ENCODE peak calls at places on chromosomes 3 and 15, in seven cellular contexts. V is A549, T is PC-3, E is HepG2, B is endothelial cell of umbilical vein, N is fibroblast of lung, L is H9. Q is an unnamed sample.
A peak's percentile ranks its signal among the peaks of the same experiment; 100 is the strongest.

GRCh38 chr3:53880396-53881345 is 1.3 kb downstream of the ACTR8 start:
- DNase-seq in B (no peak), V (no peak), N (peak; percentile 57), L (no peak), T (no peak), E (peak; percentile 25), Q (no peak)

GRCh38 chr15:34078900-34079299 is 22.8 kb downstream of the EMC7 start:
- DNase-seq in L (no peak), E (no peak), T (no peak), N (no peak), B (no peak), V (no peak), Q (no peak)

GRCh38 chr3:9398715-9399708 is 1.6 kb downstream of the SETD5 start:
- DNase-seq in V (peak; percentile 58), E (peak; percentile 62), L (peak; percentile 31), T (peak; percentile 47), N (peak; percentile 54), B (peak; percentile 65), Q (no peak)

GRCh38 chr15:93037341-93038063 is 51.5 kb downstream of the RGMA start:
- DNase-seq in V (no peak), T (no peak), E (no peak), B (no peak), N (peak; percentile 40), L (no peak), Q (no peak)

GRCh38 chr3:71955549-71956373 is 170.8 kb upstream of the PROK2 start:
- DNase-seq in L (peak; percentile 72), N (peak; percentile 74), B (peak; percentile 77), T (peak; percentile 85), E (peak; percentile 34), V (peak; percentile 48), Q (peak; percentile 36)

GRCh38 chr3:60756636-60757035 is 494.6 kb downstream of the FHIT start:
- DNase-seq in L (no peak), V (no peak), N (peak; percentile 61), B (no peak), E (no peak), T (no peak), Q (no peak)

GRCh38 chr15:57694264-57694663 is 12.2 kb upstream of the POLR2M start:
- DNase-seq in L (no peak), B (no peak), E (no peak), T (no peak), V (no peak), N (no peak), Q (no peak)

GRCh38 chr3:14121859-14122258 is 2.8 kb downstream of the CHCHD4 start:
- DNase-seq in T (no peak), E (no peak), N (no peak), B (no peak), V (no peak), L (peak; percentile 77), Q (no peak)

GRCh38 chr3:143266512-143266911 is 146.9 kb downstream of the CHST2 start:
- DNase-seq in B (no peak), E (no peak), T (no peak), N (no peak), L (no peak), V (no peak), Q (no peak)

GRCh38 chr15:62407216-62407615 is 242.1 kb upstream of the C2CD4B start:
- DNase-seq in B (no peak), V (no peak), E (no peak), T (no peak), N (peak; percentile 27), L (no peak), Q (no peak)

GRCh38 chr3:37695138-37695537 is 166.5 kb upstream of the CTDSPL start:
- DNase-seq in V (no peak), L (no peak), N (no peak), B (no peak), E (no peak), T (no peak), Q (no peak)

GRCh38 chr15:89019436-89019835 is 68.8 kb upstream of the ABHD2 start:
- DNase-seq in N (no peak), B (no peak), L (no peak), E (no peak), V (no peak), T (no peak), Q (no peak)

GRCh38 chr15:89018235-89018634 is 70.0 kb upstream of the ABHD2 start:
- DNase-seq in L (no peak), V (no peak), T (no peak), B (no peak), N (peak; percentile 42), E (no peak), Q (no peak)

GRCh38 chr15:89016549-89017041 is 71.7 kb upstream of the ABHD2 start:
- DNase-seq in T (peak; percentile 86), E (no peak), V (no peak), N (peak; percentile 79), B (peak; percentile 13), L (no peak), Q (peak; percentile 87)

GRCh38 chr15:89015412-89016097 is 72.7 kb upstream of the ABHD2 start:
- DNase-seq in L (no peak), T (no peak), N (no peak), B (no peak), V (no peak), E (no peak), Q (no peak)

DNA sequence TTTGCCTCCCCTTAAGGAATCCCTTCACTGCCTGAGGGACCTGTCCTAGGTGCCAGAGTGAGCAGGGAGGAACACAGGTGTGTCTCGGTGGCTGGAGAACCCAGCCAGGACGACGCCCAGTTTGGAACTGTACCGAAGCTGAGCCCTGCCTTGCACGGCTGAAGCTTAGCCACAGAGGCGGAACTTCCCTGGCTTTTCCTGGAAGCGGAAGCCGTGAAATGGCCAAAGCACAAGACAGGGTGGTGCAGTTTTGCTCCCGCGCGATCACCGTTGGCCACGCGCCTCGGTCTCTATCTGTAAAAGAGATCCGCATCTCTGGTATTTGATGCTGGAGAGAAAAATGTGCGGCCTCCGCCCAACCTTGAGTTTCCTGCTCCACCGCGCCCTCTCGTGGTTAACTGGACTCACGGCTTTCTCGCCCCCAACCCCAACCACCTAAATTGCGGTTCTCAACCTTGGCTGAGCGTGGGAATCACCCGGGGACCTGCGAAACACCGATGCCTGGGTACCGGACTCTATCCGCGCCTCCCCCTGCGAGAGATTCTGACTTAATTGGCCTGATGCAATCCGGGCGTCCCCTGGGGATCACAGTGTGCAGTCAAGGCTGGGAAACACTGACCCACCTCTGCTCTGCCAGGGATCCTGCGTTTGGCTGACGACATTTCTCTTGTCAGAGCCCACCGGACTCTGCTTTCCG is 70.7 kb upstream of the ABHD2 start:
- DNase-seq in V (peak; percentile 84), N (peak; percentile 72), L (peak; percentile 88), B (peak; percentile 64), T (peak; percentile 86), E (peak; percentile 54), Q (peak; percentile 64)
- TF ChIP-seq CTCF in V (peak; percentile 97), N (peak; percentile 90), L (peak; percentile 92), B (peak; percentile 92), T (peak; percentile 87), E (peak; percentile 86), Q (peak; percentile 83)

GRCh38 chr3:128256131-128256530 is 102.8 kb downstream of the EEFSEC start:
- DNase-seq in B (no peak), E (no peak), V (no peak), L (no peak), N (no peak), T (no peak), Q (no peak)

GRCh38 chr3:128260275-128260674 is 107.0 kb downstream of the EEFSEC start:
- DNase-seq in N (no peak), E (no peak), L (no peak), B (no peak), T (no peak), V (no peak), Q (no peak)

GRCh38 chr3:128254967-128255366 is 101.7 kb downstream of the EEFSEC start:
- DNase-seq in L (no peak), V (no peak), T (no peak), E (no peak), N (no peak), B (no peak), Q (no peak)

GRCh38 chr3:128254066-128254590 is 100.8 kb downstream of the EEFSEC start:
- DNase-seq in B (no peak), L (no peak), V (no peak), T (no peak), N (no peak), E (no peak), Q (no peak)

DNA sequence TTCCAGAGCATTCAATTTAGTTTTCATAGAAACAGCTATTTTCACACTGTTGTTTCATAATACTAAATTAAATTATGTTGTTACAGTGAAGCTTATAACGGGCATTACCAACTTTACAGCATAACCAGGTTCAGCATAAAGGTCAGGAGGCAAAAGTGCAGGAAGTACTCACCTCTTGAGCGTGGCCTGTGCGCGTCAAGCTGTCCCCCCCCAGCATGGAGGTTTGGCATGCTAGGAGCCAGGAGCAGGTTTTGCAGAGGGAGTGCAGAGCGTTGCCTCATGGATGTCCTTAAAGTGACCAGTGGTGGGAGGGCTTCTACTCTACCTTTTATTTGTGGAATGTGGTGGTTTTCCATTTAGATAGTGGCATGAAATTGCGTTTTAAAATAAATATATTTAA is 104.4 kb downstream of the EEFSEC start:
- DNase-seq in B (no peak), V (no peak), L (no peak), T (no peak), N (no peak), E (no peak), Q (no peak)
- H3K4me2 ChIP-seq in B (no peak overlapping the region), V (no peak overlapping the region), L (no peak overlapping the region), T (no peak overlapping the region), N (no peak overlapping the region), E (no peak overlapping the region), Q (no peak overlapping the region)

GRCh38 chr3:58751235-58751634 is 84.7 kb upstream of the FAM3D start:
- DNase-seq in T (no peak), V (no peak), B (no peak), E (no peak), N (no peak), L (no peak), Q (no peak)

GRCh38 chr3:58749948-58750347 is 83.4 kb upstream of the FAM3D start:
- DNase-seq in B (no peak), N (no peak), L (no peak), V (no peak), E (no peak), T (peak; percentile 49), Q (no peak)

GRCh38 chr3:58755153-58755552 is 88.6 kb upstream of the FAM3D start:
- DNase-seq in L (no peak), E (no peak), B (no peak), N (no peak), T (no peak), V (no peak), Q (no peak)

GRCh38 chr3:58752168-58752567 is 85.6 kb upstream of the FAM3D start:
- DNase-seq in L (no peak), N (no peak), V (no peak), E (no peak), B (no peak), T (no peak), Q (no peak)

DNA sequence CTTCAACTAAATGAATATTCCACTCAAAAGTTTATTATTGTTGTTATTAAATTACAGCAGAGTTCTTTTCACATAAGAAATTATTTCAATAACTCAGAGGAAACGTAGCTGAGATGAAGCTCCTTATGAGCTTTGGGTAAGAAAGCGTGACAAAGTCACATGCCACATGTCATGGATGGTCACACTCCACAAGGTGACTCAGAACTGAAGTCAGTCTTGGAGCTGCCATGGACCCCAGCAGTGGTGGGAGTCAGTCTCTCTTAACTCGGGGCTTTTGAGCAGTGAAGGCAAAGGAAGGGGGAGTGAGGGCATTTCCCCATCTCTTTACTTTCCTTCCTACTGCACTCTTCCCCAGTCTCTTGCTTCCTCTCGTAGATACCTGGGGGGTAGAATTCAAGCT is 87.5 kb upstream of the FAM3D start:
- DNase-seq in E (no peak), B (no peak), V (no peak), T (no peak), N (no peak), L (no peak), Q (no peak)
- H3K27ac ChIP-seq in E (no peak overlapping the region), B (no peak overlapping the region), V (no peak overlapping the region), T (no peak overlapping the region), N (no peak overlapping the region), L (no peak overlapping the region), Q (no peak overlapping the region)

GRCh38 chr15:88624156-88624970 is 3.2 kb downstream of the AEN start:
- DNase-seq in T (no peak), L (no peak), N (peak; percentile 23), V (no peak), E (peak; percentile 58), B (peak; percentile 81), Q (no peak)
- TF ChIP-seq CTCF in T (peak; percentile 42), L (peak; percentile 44), N (peak; percentile 62), V (no peak), E (peak; percentile 63), B (peak; percentile 31), Q (no peak)

Q was measured in PC-9.